ENCODE peak calls at places on chromosomes 2 and 18, in five cellular contexts. One of them, this sample, is unnamed.

GRCh38 chr2:212905640-212906201 is 245.7 kb downstream of the IKZF2 start:
- DNase-seq in activated CD4-positive, alpha-beta memory T cell treated with anti-CD3 and anti-CD28 coated beads, Interleukin-2, amount 10 ng/mL, durations not matched to agents 7 days and 5 days: no peak
- DNase-seq in coronary artery: no peak
- DNase-seq in GF-D8: no peak
- DNase-seq in adrenal gland: no peak
- DNase-seq in this sample: no peak

GRCh38 chr2:174344716-174345472 is 10.1 kb downstream of the SP9 start:
- DNase-seq in activated CD4-positive, alpha-beta memory T cell treated with anti-CD3 and anti-CD28 coated beads, Interleukin-2, amount 10 ng/mL, durations not matched to agents 7 days and 5 days: no peak
- DNase-seq in coronary artery: no peak
- DNase-seq in GF-D8: no peak
- DNase-seq in adrenal gland: no peak
- DNase-seq in this sample: no peak

GRCh38 chr2:50930726-50931125 is 101.2 kb downstream of the NRXN1 start:
- DNase-seq in activated CD4-positive, alpha-beta memory T cell treated with anti-CD3 and anti-CD28 coated beads, Interleukin-2, amount 10 ng/mL, durations not matched to agents 7 days and 5 days: no peak
- DNase-seq in coronary artery: no peak
- DNase-seq in GF-D8: no peak
- DNase-seq in adrenal gland: no peak
- DNase-seq in this sample: no peak

GRCh38 chr18:5294618-5295230 is 802 bp downstream of the ZBTB14 start:
- DNase-seq in activated CD4-positive, alpha-beta memory T cell treated with anti-CD3 and anti-CD28 coated beads, Interleukin-2, amount 10 ng/mL, durations not matched to agents 7 days and 5 days: peak
- DNase-seq in coronary artery: peak
- DNase-seq in GF-D8: peak
- DNase-seq in adrenal gland: peak
- DNase-seq in this sample: peak

GRCh38 chr2:45458909-45459563 is 152.0 kb downstream of the SRBD1 start:
- DNase-seq in activated CD4-positive, alpha-beta memory T cell treated with anti-CD3 and anti-CD28 coated beads, Interleukin-2, amount 10 ng/mL, durations not matched to agents 7 days and 5 days: no peak
- DNase-seq in coronary artery: no peak
- DNase-seq in GF-D8: peak
- DNase-seq in adrenal gland: peak
- DNase-seq in this sample: no peak

GRCh38 chr18:13485182-13485581 is 241.2 kb downstream of the FAM210A start:
- DNase-seq in activated CD4-positive, alpha-beta memory T cell treated with anti-CD3 and anti-CD28 coated beads, Interleukin-2, amount 10 ng/mL, durations not matched to agents 7 days and 5 days: no peak
- DNase-seq in coronary artery: no peak
- DNase-seq in GF-D8: no peak
- DNase-seq in adrenal gland: no peak
- DNase-seq in this sample: no peak

GRCh38 chr18:78754311-78755043 is 225.1 kb upstream of the SALL3 start:
- DNase-seq in activated CD4-positive, alpha-beta memory T cell treated with anti-CD3 and anti-CD28 coated beads, Interleukin-2, amount 10 ng/mL, durations not matched to agents 7 days and 5 days: no peak
- DNase-seq in coronary artery: peak
- DNase-seq in GF-D8: no peak
- DNase-seq in adrenal gland: no peak
- DNase-seq in this sample: no peak

GRCh38 chr2:38720613-38721241 is 30.4 kb downstream of the SRSF7 start:
- DNase-seq in activated CD4-positive, alpha-beta memory T cell treated with anti-CD3 and anti-CD28 coated beads, Interleukin-2, amount 10 ng/mL, durations not matched to agents 7 days and 5 days: no peak
- DNase-seq in coronary artery: peak
- DNase-seq in GF-D8: peak
- DNase-seq in adrenal gland: peak
- DNase-seq in this sample: peak

GRCh38 chr18:28767201-28767600 is 590.3 kb upstream of the CDH2 start:
- DNase-seq in activated CD4-positive, alpha-beta memory T cell treated with anti-CD3 and anti-CD28 coated beads, Interleukin-2, amount 10 ng/mL, durations not matched to agents 7 days and 5 days: no peak
- DNase-seq in coronary artery: no peak
- DNase-seq in GF-D8: no peak
- DNase-seq in adrenal gland: no peak
- DNase-seq in this sample: no peak

GRCh38 chr2:109171444-109172334 is 42.7 kb downstream of the SH3RF3 start:
- DNase-seq in activated CD4-positive, alpha-beta memory T cell treated with anti-CD3 and anti-CD28 coated beads, Interleukin-2, amount 10 ng/mL, durations not matched to agents 7 days and 5 days: no peak
- DNase-seq in coronary artery: peak
- DNase-seq in GF-D8: no peak
- DNase-seq in adrenal gland: peak
- DNase-seq in this sample: no peak

GRCh38 chr2:11077411-11077810 is 77.9 kb upstream of the SLC66A3 start:
- DNase-seq in activated CD4-positive, alpha-beta memory T cell treated with anti-CD3 and anti-CD28 coated beads, Interleukin-2, amount 10 ng/mL, durations not matched to agents 7 days and 5 days: no peak
- DNase-seq in coronary artery: no peak
- DNase-seq in GF-D8: no peak
- DNase-seq in adrenal gland: no peak
- DNase-seq in this sample: no peak

GRCh38 chr2:234474654-234475053 is 22.2 kb downstream of the ARL4C start:
- DNase-seq in activated CD4-positive, alpha-beta memory T cell treated with anti-CD3 and anti-CD28 coated beads, Interleukin-2, amount 10 ng/mL, durations not matched to agents 7 days and 5 days: no peak
- DNase-seq in coronary artery: no peak
- DNase-seq in GF-D8: no peak
- DNase-seq in adrenal gland: no peak
- DNase-seq in this sample: no peak

GRCh38 chr2:120934891-120935338 is 199.2 kb downstream of the GLI2 start:
- DNase-seq in activated CD4-positive, alpha-beta memory T cell treated with anti-CD3 and anti-CD28 coated beads, Interleukin-2, amount 10 ng/mL, durations not matched to agents 7 days and 5 days: no peak
- DNase-seq in coronary artery: no peak
- DNase-seq in GF-D8: no peak
- DNase-seq in adrenal gland: peak
- DNase-seq in this sample: no peak

GRCh38 chr2:28691774-28692281 is 59.8 kb upstream of the PPP1CB start:
- DNase-seq in activated CD4-positive, alpha-beta memory T cell treated with anti-CD3 and anti-CD28 coated beads, Interleukin-2, amount 10 ng/mL, durations not matched to agents 7 days and 5 days: no peak
- DNase-seq in coronary artery: no peak
- DNase-seq in GF-D8: no peak
- DNase-seq in adrenal gland: peak
- DNase-seq in this sample: no peak

GRCh38 chr2:111910609-111911277 is 12.3 kb downstream of the MERTK start:
- DNase-seq in activated CD4-positive, alpha-beta memory T cell treated with anti-CD3 and anti-CD28 coated beads, Interleukin-2, amount 10 ng/mL, durations not matched to agents 7 days and 5 days: no peak
- DNase-seq in coronary artery: no peak
- DNase-seq in GF-D8: no peak
- DNase-seq in adrenal gland: no peak
- DNase-seq in this sample: no peak

GRCh38 chr2:190879474-190880373 is 897 bp upstream of the GLS start:
- DNase-seq in activated CD4-positive, alpha-beta memory T cell treated with anti-CD3 and anti-CD28 coated beads, Interleukin-2, amount 10 ng/mL, durations not matched to agents 7 days and 5 days: no peak
- DNase-seq in coronary artery: no peak
- DNase-seq in GF-D8: no peak
- DNase-seq in adrenal gland: no peak
- DNase-seq in this sample: peak

GRCh38 chr2:214410128-214410775 is 602 bp upstream of the VWC2L start:
- DNase-seq in activated CD4-positive, alpha-beta memory T cell treated with anti-CD3 and anti-CD28 coated beads, Interleukin-2, amount 10 ng/mL, durations not matched to agents 7 days and 5 days: no peak
- DNase-seq in coronary artery: no peak
- DNase-seq in GF-D8: no peak
- DNase-seq in adrenal gland: no peak
- DNase-seq in this sample: no peak

GRCh38 chr18:21682276-21683051 is 22.1 kb downstream of the ABHD3 start:
- DNase-seq in activated CD4-positive, alpha-beta memory T cell treated with anti-CD3 and anti-CD28 coated beads, Interleukin-2, amount 10 ng/mL, durations not matched to agents 7 days and 5 days: peak
- DNase-seq in coronary artery: no peak
- DNase-seq in GF-D8: peak
- DNase-seq in adrenal gland: no peak
- DNase-seq in this sample: peak

GRCh38 chr18:60358516-60358915 is 14.1 kb downstream of the MC4R start:
- DNase-seq in activated CD4-positive, alpha-beta memory T cell treated with anti-CD3 and anti-CD28 coated beads, Interleukin-2, amount 10 ng/mL, durations not matched to agents 7 days and 5 days: no peak
- DNase-seq in coronary artery: no peak
- DNase-seq in GF-D8: no peak
- DNase-seq in adrenal gland: no peak
- DNase-seq in this sample: no peak

GRCh38 chr2:105783151-105783738 is 38.5 kb downstream of the NCK2 start:
- DNase-seq in activated CD4-positive, alpha-beta memory T cell treated with anti-CD3 and anti-CD28 coated beads, Interleukin-2, amount 10 ng/mL, durations not matched to agents 7 days and 5 days: no peak
- DNase-seq in coronary artery: no peak
- DNase-seq in GF-D8: no peak
- DNase-seq in adrenal gland: no peak
- DNase-seq in this sample: no peak

GRCh38 chr18:26515643-26516495 is 32.5 kb downstream of the KCTD1 start:
- DNase-seq in activated CD4-positive, alpha-beta memory T cell treated with anti-CD3 and anti-CD28 coated beads, Interleukin-2, amount 10 ng/mL, durations not matched to agents 7 days and 5 days: no peak
- DNase-seq in coronary artery: no peak
- DNase-seq in GF-D8: no peak
- DNase-seq in adrenal gland: no peak
- DNase-seq in this sample: no peak

GRCh38 chr2:33104726-33105125 is 158.0 kb downstream of the LTBP1 start:
- DNase-seq in activated CD4-positive, alpha-beta memory T cell treated with anti-CD3 and anti-CD28 coated beads, Interleukin-2, amount 10 ng/mL, durations not matched to agents 7 days and 5 days: no peak
- DNase-seq in coronary artery: no peak
- DNase-seq in GF-D8: no peak
- DNase-seq in adrenal gland: no peak
- DNase-seq in this sample: no peak

GRCh38 chr18:23380001-23380550 is 73.0 kb upstream of the RIOK3 start:
- DNase-seq in activated CD4-positive, alpha-beta memory T cell treated with anti-CD3 and anti-CD28 coated beads, Interleukin-2, amount 10 ng/mL, durations not matched to agents 7 days and 5 days: no peak
- DNase-seq in coronary artery: no peak
- DNase-seq in GF-D8: no peak
- DNase-seq in adrenal gland: no peak
- DNase-seq in this sample: no peak

GRCh38 chr18:79519751-79520472 is 124.2 kb downstream of the NFATC1 start:
- DNase-seq in activated CD4-positive, alpha-beta memory T cell treated with anti-CD3 and anti-CD28 coated beads, Interleukin-2, amount 10 ng/mL, durations not matched to agents 7 days and 5 days: peak
- DNase-seq in coronary artery: peak
- DNase-seq in GF-D8: no peak
- DNase-seq in adrenal gland: peak
- DNase-seq in this sample: peak

GRCh38 chr2:70258532-70258875 is 567 bp downstream of the PCYOX1 start:
- DNase-seq in activated CD4-positive, alpha-beta memory T cell treated with anti-CD3 and anti-CD28 coated beads, Interleukin-2, amount 10 ng/mL, durations not matched to agents 7 days and 5 days: no peak
- DNase-seq in coronary artery: peak
- DNase-seq in GF-D8: no peak
- DNase-seq in adrenal gland: peak
- DNase-seq in this sample: no peak

GRCh38 chr2:19648583-19648982 is 253.2 kb downstream of the TTC32 start:
- DNase-seq in activated CD4-positive, alpha-beta memory T cell treated with anti-CD3 and anti-CD28 coated beads, Interleukin-2, amount 10 ng/mL, durations not matched to agents 7 days and 5 days: no peak
- DNase-seq in coronary artery: peak
- DNase-seq in GF-D8: no peak
- DNase-seq in adrenal gland: peak
- DNase-seq in this sample: no peak

GRCh38 chr2:33166287-33166881 is 219.6 kb downstream of the LTBP1 start:
- DNase-seq in activated CD4-positive, alpha-beta memory T cell treated with anti-CD3 and anti-CD28 coated beads, Interleukin-2, amount 10 ng/mL, durations not matched to agents 7 days and 5 days: no peak
- DNase-seq in coronary artery: no peak
- DNase-seq in GF-D8: no peak
- DNase-seq in adrenal gland: no peak
- DNase-seq in this sample: no peak

GRCh38 chr2:86223098-86223681 is 23.9 kb downstream of the MRPL35 start:
- DNase-seq in activated CD4-positive, alpha-beta memory T cell treated with anti-CD3 and anti-CD28 coated beads, Interleukin-2, amount 10 ng/mL, durations not matched to agents 7 days and 5 days: no peak
- DNase-seq in coronary artery: peak
- DNase-seq in GF-D8: no peak
- DNase-seq in adrenal gland: peak
- DNase-seq in this sample: no peak

This sample was measured in activated CD8-positive, alpha-beta T cell treated with anti-CD3 and anti-CD28 coated beads for 36 hours.